ENCODE peak calls at places on chromosomes 7 and 10, in seven cellular contexts. C is tibial nerve, Z is A549, S is heart left ventricle, Y is sigmoid colon, D is endothelial cell of umbilical vein, V is stomach. K is an unnamed sample. For H3K4me1, the result is how much of the 10 kb centered on the place peaks cover.

GRCh38 chr7:102125127-102125561 is 161.5 kb upstream of the SH2B2 start:
- DNase-seq in D (peak), Y (peak), S (peak), C (peak), Z (peak), V (no peak), K (peak)

GRCh38 chr7:129363-130221 is 62.8 kb upstream of the FAM20C start:
- DNase-seq in D (no peak), C (peak), V (no peak), Y (no peak), Z (no peak), S (no peak), K (no peak)

GRCh38 chr10:8815969-8816368 is 761.5 kb downstream of the GATA3 start:
- DNase-seq in V (no peak), D (no peak), Y (no peak), Z (no peak), C (no peak), S (no peak), K (no peak)

GRCh38 chr7:82839063-82839462 is 323.6 kb downstream of the PCLO start:
- DNase-seq in C (no peak), V (no peak), D (peak), S (no peak), Z (no peak), Y (no peak), K (no peak)

GRCh38 chr10:73865459-73866442 is 8.6 kb downstream of the CAMK2G start:
- DNase-seq in C (no peak), Z (no peak), S (peak), V (no peak), Y (peak), D (no peak), K (peak)

GRCh38 chr7:158809596-158809995 is 19.7 kb downstream of the ESYT2 start:
- DNase-seq in Z (no peak), C (no peak), S (no peak), D (no peak), V (no peak), Y (no peak), K (no peak)

GRCh38 chr7:128217030-128217805 is 23.9 kb upstream of the LEP start:
- DNase-seq in Y (peak), Z (peak), D (no peak), V (no peak), S (peak), C (no peak), K (peak)

GRCh38 chr7:155843426-155844018 is 31.3 kb upstream of the SHH start:
- DNase-seq in S (no peak), D (no peak), V (peak), Y (peak), Z (no peak), C (no peak), K (no peak)

GRCh38 chr7:103993551-103993950 is 4.1 kb upstream of the RELN start:
- DNase-seq in S (no peak), Y (no peak), C (no peak), V (no peak), D (no peak), Z (no peak), K (no peak)

GRCh38 chr10:28587970-28588290 is 55.0 kb downstream of the WAC start:
- DNase-seq in V (peak), Y (no peak), D (peak), Z (peak), C (no peak), S (no peak), K (no peak)

GRCh38 chr10:96721207-96721572 is 876 bp upstream of the PIK3AP1 start:
- DNase-seq in S (no peak), D (no peak), C (no peak), V (no peak), Z (no peak), Y (no peak), K (no peak)

GRCh38 chr10:102335184-102335583 is 60.3 kb upstream of the NFKB2 start:
- DNase-seq in C (peak), D (no peak), Z (no peak), Y (peak), S (peak), V (peak), K (no peak)

GRCh38 chr7:119197872-119198527 is 973.5 kb downstream of the ANKRD7 start:
- DNase-seq in C (peak), S (no peak), V (peak), Y (no peak), Z (peak), D (peak), K (no peak)

GRCh38 chr7:51366930-51367613 is 50.5 kb upstream of the COBL start:
- DNase-seq in C (no peak), D (peak), S (no peak), Y (no peak), V (peak), Z (peak), K (no peak)

GRCh38 chr10:71077143-71077581 is 135.2 kb upstream of the UNC5B start:
- DNase-seq in Z (no peak), V (peak), S (peak), D (no peak), Y (peak), C (no peak), K (peak)

GRCh38 chr7:22630069-22630468 is 96.9 kb upstream of the IL6 start:
- DNase-seq in Z (no peak), D (no peak), C (no peak), V (no peak), S (no peak), Y (no peak), K (no peak)

DNA sequence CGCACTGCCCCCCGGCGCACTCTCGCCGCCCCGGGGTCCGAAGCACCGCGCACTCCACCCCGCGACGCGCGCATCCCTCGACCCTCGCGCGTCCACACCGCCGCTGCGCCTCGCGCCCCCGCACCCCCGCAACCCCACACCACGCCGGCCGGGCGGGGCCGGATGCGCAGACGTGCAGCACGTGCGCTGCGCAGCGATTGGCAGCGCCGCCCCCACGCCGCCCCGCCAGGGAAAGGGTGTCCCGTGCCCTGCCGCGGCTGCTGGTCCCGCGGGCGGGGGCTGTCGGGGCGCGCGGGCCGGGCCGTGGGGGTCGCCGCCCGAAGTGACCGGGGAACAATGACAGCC is 53.7 kb upstream of the KDM7A start:
- DNase-seq in D (no peak), C (no peak), S (peak), Y (no peak), Z (no peak), V (peak), K (peak)
- H3K27ac ChIP-seq in D (no peak), C (peak), S (peak), Y (peak), Z (peak), V (peak), K (peak)

GRCh38 chr7:108015740-108016139 is 12.8 kb upstream of the LAMB1 start:
- DNase-seq in C (no peak), D (peak), Y (no peak), S (no peak), Z (peak), V (no peak), K (no peak)
- H3K4me1 ChIP-seq in C (under half), D (half or more), Y (half or more), S (under half), Z (half or more), V (half or more), K (under half)

GRCh38 chr7:151248191-151249033 is at the start of gene SMARCD3:
- DNase-seq in Z (peak), D (peak), Y (peak), C (no peak), V (peak), S (peak), K (peak)

GRCh38 chr7:151250181-151251095 is 1.9 kb upstream of the SMARCD3 start:
- DNase-seq in C (no peak), D (no peak), S (no peak), Y (no peak), V (no peak), Z (no peak), K (no peak)

GRCh38 chr7:151249732-151250072 is 1.2 kb upstream of the SMARCD3 start:
- DNase-seq in S (peak), V (peak), Z (peak), C (no peak), D (no peak), Y (peak), K (no peak)

GRCh38 chr7:151247611-151248176 is 800 bp downstream of the SMARCD3 start:
- DNase-seq in Y (peak), D (no peak), Z (no peak), S (peak), C (no peak), V (no peak), K (peak)

GRCh38 chr7:151249034-151249731 is 689 bp upstream of the SMARCD3 start:
- DNase-seq in C (peak), Y (peak), V (peak), D (peak), Z (peak), S (peak), K (peak)
- TF ChIP-seq POLR2A in C (peak), Y (no peak), V (no peak), D (no peak), Z (peak), S (peak), K (no peak)

GRCh38 chr10:26238378-26238777 is 21.8 kb downstream of the GAD2 start:
- DNase-seq in S (no peak), Z (no peak), V (no peak), D (no peak), C (no peak), Y (no peak), K (no peak)
- H3K27ac ChIP-seq in S (no peak), Z (no peak), V (no peak), D (no peak), C (no peak), Y (no peak), K (no peak)

GRCh38 chr7:2492038-2492437 is 15.8 kb upstream of the GRIFIN start:
- DNase-seq in V (no peak), Y (no peak), S (no peak), C (no peak), D (no peak), Z (no peak), K (no peak)
- H3K4me1 ChIP-seq in V (under half), Y (under half), S (half or more), C (under half), D (under half), Z (under half), K (under half)

DNA sequence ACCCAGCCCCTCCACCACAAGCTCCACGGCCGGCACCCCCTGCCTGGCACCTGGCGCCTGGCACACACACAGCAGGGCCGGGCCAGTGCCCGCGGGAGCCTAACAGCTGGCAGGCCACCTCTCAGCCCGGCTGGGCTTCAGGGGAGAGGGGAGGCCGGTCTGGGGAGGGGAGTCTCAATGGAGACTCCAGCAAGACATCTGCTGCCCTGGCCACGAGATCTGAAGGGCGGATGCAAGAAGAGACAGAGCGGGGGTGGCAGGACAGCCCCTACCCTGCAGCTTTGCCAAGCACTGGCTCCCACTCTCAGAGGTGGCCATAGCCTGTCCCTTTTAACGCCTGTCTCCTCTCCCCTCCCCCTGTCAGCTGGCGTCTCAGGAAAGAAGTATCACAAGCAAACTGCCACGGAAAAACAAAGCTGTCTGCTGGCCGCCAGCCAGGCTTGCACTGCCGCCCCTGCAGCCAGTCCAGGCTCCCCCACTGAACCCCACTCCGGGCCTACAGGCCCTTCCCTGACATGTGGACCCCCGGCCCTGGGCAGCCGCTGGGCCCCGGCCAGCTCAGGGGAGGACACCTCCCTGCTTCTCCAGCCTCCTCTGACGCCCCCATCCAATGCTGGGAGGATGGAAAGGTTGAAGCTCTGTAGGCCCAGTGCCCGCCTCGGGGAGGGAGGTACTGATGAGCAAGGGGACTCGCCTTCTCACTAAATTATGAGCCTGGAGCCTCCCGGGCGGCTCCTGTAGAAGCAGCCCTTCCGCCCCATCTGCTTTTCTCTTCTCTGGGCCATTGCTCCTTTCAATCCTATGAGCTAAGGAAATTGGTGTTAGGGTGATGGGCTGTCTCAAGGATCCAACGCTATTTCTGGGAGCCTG is 178.4 kb downstream of the ARHGAP12 start:
- DNase-seq in C (peak), S (peak), D (peak), Z (no peak), V (no peak), Y (peak), K (peak)
- TF ChIP-seq POLR2A in C (no peak), S (no peak), D (no peak), Z (no peak), V (no peak), Y (no peak), K (no peak)

DNA sequence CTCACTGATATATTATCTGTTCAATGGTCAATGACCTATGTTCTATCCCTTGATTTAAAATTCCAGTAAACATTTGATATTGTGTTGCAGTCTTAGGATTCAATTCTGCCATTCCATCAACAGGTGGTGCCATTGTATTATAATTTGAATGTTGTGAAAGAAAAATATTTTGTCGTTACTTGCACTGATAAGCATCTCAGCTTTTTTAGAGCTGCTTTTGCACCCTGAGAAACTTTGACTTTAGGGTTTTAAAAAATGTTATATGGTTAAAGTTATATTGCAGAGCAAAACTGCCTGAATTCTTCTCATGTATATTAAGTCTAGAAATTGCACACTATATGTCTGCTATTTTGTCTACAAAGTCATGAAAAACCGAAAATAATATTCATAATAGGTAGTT is 18.8 kb upstream of the MINDY3 start:
- DNase-seq in Z (peak), S (no peak), V (no peak), D (peak), Y (no peak), C (peak), K (no peak)
- H3K27ac ChIP-seq in Z (no peak), S (no peak), V (no peak), D (no peak), Y (no peak), C (no peak), K (no peak)

GRCh38 chr7:84193787-84194186 is 802 bp downstream of the SEMA3A start:
- DNase-seq in V (no peak), C (no peak), Z (no peak), Y (no peak), D (peak), S (no peak), K (no peak)
- H3K4me1 ChIP-seq in V (under half), C (under half), Z (under half), Y (under half), D (under half), S (under half), K (under half)

K was measured in spleen.